ENCODE peak calls at places on chromosomes 6 and 20, in eight cellular contexts. Q is endodermal cell; A is B cell; M is activated effector memory CD4-positive, alpha-beta T cell treated with anti-CD3 and anti-CD28 coated beads, Interleukin-2, amount 50 U/mL, for 16 hours; W is mesendoderm; B is AG08396; Y is T47D; Z is DMS153. X is an unnamed sample.

GRCh38 chr6:82331031-82331773 is 32.4 kb upstream of the TPBG start:
- DNase-seq in Q (peak), A (no peak), M (no peak), W (peak), B (peak), Y (peak), Z (peak), X (no peak)

GRCh38 chr6:35096129-35096852 is 44.8 kb downstream of the TCP11 start:
- DNase-seq in Q (no peak), A (no peak), M (no peak), W (no peak), B (peak), Y (no peak), Z (peak), X (peak)

GRCh38 chr6:110517034-110517433 is 40.6 kb upstream of the SLC22A16 start:
- DNase-seq in Q (no peak), A (no peak), M (no peak), W (no peak), B (no peak), Y (no peak), Z (no peak), X (no peak)

GRCh38 chr6:15073883-15074465 is 171.9 kb upstream of the JARID2 start:
- DNase-seq in Q (no peak), A (no peak), M (no peak), W (no peak), B (no peak), Y (no peak), Z (no peak), X (no peak)

GRCh38 chr6:14292119-14292518 is 174.5 kb downstream of the CD83 start:
- DNase-seq in Q (no peak), A (no peak), M (no peak), W (no peak), B (no peak), Y (no peak), Z (peak), X (peak)

GRCh38 chr20:58192567-58192966 is 35.9 kb downstream of the ANKRD60 start:
- DNase-seq in Q (peak), A (peak), M (peak), W (no peak), B (no peak), Y (no peak), Z (no peak), X (no peak)

GRCh38 chr6:129863664-129864063 is 2.5 kb upstream of the TMEM244 start:
- DNase-seq in Q (no peak), A (no peak), M (no peak), W (no peak), B (peak), Y (no peak), Z (no peak), X (no peak)

GRCh38 chr20:9036593-9036992 is 32.3 kb upstream of the PLCB4 start:
- DNase-seq in Q (no peak), A (no peak), M (no peak), W (no peak), B (no peak), Y (no peak), Z (no peak), X (no peak)

GRCh38 chr6:142015011-142015410 is 117.7 kb upstream of the GJE1 start:
- DNase-seq in Q (peak), A (no peak), M (no peak), W (peak), B (no peak), Y (no peak), Z (no peak), X (no peak)